ENCODE peak calls at places on chromosomes 7 and 10, in nine cellular contexts. I, O, T, A, H, C, L, Z and B are unnamed samples.

GRCh38 chr10:100878291-100878910 is 34.4 kb upstream of the SLF2 start:
- DNase-seq in T (peak; percentile 31), I (peak; percentile 83), Z (peak; percentile 78), L (peak; percentile 4), H (peak; percentile 55), C (peak; percentile 67), A (peak; percentile 56), O (no peak), B (peak; percentile 92)

GRCh38 chr7:79810945-79811344 is 323.7 kb upstream of the GNAI1 start:
- DNase-seq in H (no peak), A (no peak), T (no peak), L (no peak), O (no peak), C (no peak), I (peak; percentile 24), Z (peak; percentile 6), B (no peak)

GRCh38 chr7:24573008-24573553 is at the start of gene PALS2:
- DNase-seq in I (peak; percentile 71), H (peak; percentile 81), T (peak; percentile 86), Z (peak; percentile 78), A (peak; percentile 76), O (peak; percentile 47), L (peak; percentile 68), C (peak; percentile 90), B (peak; percentile 53)

GRCh38 chr7:37284285-37284684 is 164.4 kb downstream of the ELMO1 start:
- DNase-seq in I (no peak), O (no peak), H (no peak), Z (no peak), L (no peak), A (no peak), T (no peak), C (no peak), B (no peak)

GRCh38 chr10:29554660-29555059 is 80.1 kb downstream of the SVIL start:
- DNase-seq in I (no peak), Z (peak; percentile 46), L (no peak), O (no peak), C (no peak), T (no peak), A (no peak), H (no peak), B (no peak)

GRCh38 chr7:108200326-108200725 is 70.2 kb upstream of the LAMB4 start:
- DNase-seq in L (no peak), A (no peak), I (no peak), O (no peak), Z (no peak), T (no peak), H (no peak), C (no peak), B (no peak)

GRCh38 chr10:76205361-76205760 is 773.9 kb downstream of the LRMDA start:
- DNase-seq in L (no peak), A (no peak), O (no peak), H (no peak), C (no peak), Z (no peak), I (peak; percentile 45), T (no peak), B (no peak)

GRCh38 chr7:94087664-94088352 is 83.7 kb upstream of the BET1 start:
- DNase-seq in I (peak; percentile 91), O (no peak), H (peak; percentile 54), T (peak; percentile 67), A (no peak), L (peak; percentile 7), C (peak; percentile 72), Z (peak; percentile 80), B (no peak)

GRCh38 chr7:79761876-79762429 is 308.5 kb upstream of the MAGI2 start:
- DNase-seq in L (no peak), T (no peak), A (no peak), I (no peak), Z (no peak), C (no peak), H (no peak), O (no peak), B (no peak)

GRCh38 chr10:97914837-97915211 is 65.2 kb downstream of the GOLGA7B start:
- DNase-seq in L (peak; percentile 66), O (peak; percentile 68), Z (peak; percentile 58), A (peak; percentile 61), T (peak; percentile 30), I (peak; percentile 58), C (peak; percentile 85), H (peak; percentile 88), B (peak; percentile 96)

GRCh38 chr7:29898301-29898700 is 91.3 kb downstream of the SCRN1 start:
- DNase-seq in L (no peak), H (no peak), T (no peak), A (no peak), C (no peak), O (no peak), I (no peak), Z (no peak), B (no peak)

GRCh38 chr10:6498771-6499170 is 81.3 kb downstream of the PRKCQ start:
- DNase-seq in I (no peak), T (no peak), A (no peak), Z (no peak), H (peak; percentile 34), L (no peak), O (no peak), C (peak; percentile 56), B (no peak)

GRCh38 chr7:129574487-129574886 is 37.0 kb upstream of the NRF1 start:
- DNase-seq in T (no peak), H (no peak), I (peak; percentile 88), A (no peak), Z (peak; percentile 79), L (no peak), C (no peak), O (no peak), B (no peak)

GRCh38 chr10:3797750-3798149 is 12.7 kb upstream of the KLF6 start:
- DNase-seq in I (no peak), L (no peak), O (no peak), A (no peak), H (no peak), C (no peak), T (no peak), Z (no peak), B (no peak)

GRCh38 chr10:121096617-121097431 is 245.7 kb downstream of the WDR11 start:
- DNase-seq in I (peak; percentile 38), Z (no peak), T (no peak), H (no peak), L (no peak), A (no peak), O (no peak), C (peak; percentile 61), B (no peak)

GRCh38 chr10:75972494-75973276 is 541.3 kb downstream of the LRMDA start:
- DNase-seq in I (peak; percentile 80), Z (peak; percentile 5), O (no peak), A (no peak), L (no peak), H (no peak), T (peak; percentile 7), C (no peak), B (no peak)

GRCh38 chr10:7649673-7650330 is 17.0 kb downstream of the ITIH5 start:
- DNase-seq in H (no peak), O (no peak), C (no peak), T (no peak), A (no peak), L (no peak), I (no peak), Z (no peak), B (no peak)

GRCh38 chr10:33341638-33342037 is 7.2 kb upstream of the NRP1 start:
- DNase-seq in T (no peak), O (no peak), I (peak; percentile 26), A (no peak), Z (peak; percentile 30), C (no peak), H (no peak), L (no peak), B (no peak)

GRCh38 chr10:93368210-93368609 is 113.9 kb downstream of the MYOF start:
- DNase-seq in C (no peak), H (no peak), O (no peak), T (no peak), L (no peak), A (no peak), I (peak; percentile 50), Z (no peak), B (no peak)

GRCh38 chr7:55065079-55065478 is 46.3 kb downstream of the EGFR start:
- DNase-seq in I (peak; percentile 98), C (peak; percentile 62), A (no peak), O (no peak), Z (peak; percentile 98), T (no peak), H (no peak), L (no peak), B (no peak)